ENCODE peak calls at places on chromosomes 13 and 19, in seven cellular contexts. Z, F, E, C, N, J and W are unnamed samples.

GRCh38 chr13:106052200-106052767 is 483.2 kb downstream of the EFNB2 start:
- DNase-seq in C (peak), N (peak), Z (no peak), F (no peak), J (no peak), E (no peak), W (no peak)

GRCh38 chr13:94674609-94675348 is 37.6 kb downstream of the SOX21 start:
- DNase-seq in J (peak), N (peak), F (peak), C (peak), Z (peak), E (no peak), W (peak)

GRCh38 chr13:50989476-50989875 is 79.9 kb downstream of the RNASEH2B start:
- DNase-seq in E (no peak), N (no peak), F (no peak), Z (peak), C (peak), J (peak), W (no peak)

GRCh38 chr19:27833031-27833430 is 1379.9 kb downstream of the UQCRFS1 start:
- DNase-seq in C (no peak), J (no peak), E (no peak), F (no peak), Z (no peak), N (no peak), W (no peak)

GRCh38 chr13:44051923-44052322 is 172.2 kb downstream of the LACC1 start:
- DNase-seq in Z (peak), E (no peak), J (no peak), F (no peak), C (peak), N (peak), W (peak)

GRCh38 chr13:71240906-71241305 is 626.1 kb downstream of the DACH1 start:
- DNase-seq in C (peak), J (no peak), E (no peak), Z (peak), N (no peak), F (no peak), W (no peak)

GRCh38 chr19:45142016-45142727 is 18.6 kb downstream of the NKPD1 start:
- DNase-seq in E (no peak), C (no peak), F (no peak), Z (no peak), N (no peak), J (no peak), W (no peak)

GRCh38 chr19:18612772-18613588 is at the start of gene TMEM59L:
- DNase-seq in J (no peak), E (no peak), Z (no peak), C (no peak), F (no peak), N (no peak), W (no peak)

GRCh38 chr19:45498411-45499195 is at the start of gene PPM1N:
- DNase-seq in C (peak), J (peak), Z (peak), E (no peak), N (peak), F (no peak), W (no peak)

GRCh38 chr19:33047422-33047821 is 17.3 kb downstream of the RHPN2 start:
- DNase-seq in N (no peak), E (peak), F (no peak), C (no peak), Z (peak), J (peak), W (peak)

GRCh38 chr19:1407662-1408299 is 395 bp downstream of the DAZAP1 start:
- DNase-seq in E (no peak), F (no peak), N (no peak), C (no peak), Z (no peak), J (no peak), W (peak)

GRCh38 chr19:51702754-51703654 is 9.9 kb downstream of the SPACA6 start:
- DNase-seq in N (no peak), F (no peak), E (peak), Z (peak), C (peak), J (peak), W (peak)

GRCh38 chr13:48448285-48448962 is 35.5 kb upstream of the LPAR6 start:
- DNase-seq in N (no peak), Z (no peak), F (no peak), C (no peak), J (no peak), E (no peak), W (no peak)

GRCh38 chr13:79973533-79973963 is 367.4 kb downstream of the SPRY2 start:
- DNase-seq in N (no peak), F (no peak), Z (peak), E (no peak), J (no peak), C (no peak), W (no peak)

GRCh38 chr13:90719452-90719851 is 628.0 kb upstream of the MIR17HG start:
- DNase-seq in C (peak), Z (no peak), E (no peak), F (no peak), N (no peak), J (no peak), W (no peak)

GRCh38 chr19:35077411-35078223 is 36.1 kb downstream of the HPN start:
- DNase-seq in Z (peak), F (no peak), N (no peak), E (no peak), J (no peak), C (no peak), W (no peak)

GRCh38 chr13:45289936-45290563 is 50.9 kb downstream of the TPT1 start:
- DNase-seq in J (no peak), F (no peak), Z (no peak), C (no peak), N (no peak), E (no peak), W (no peak)

GRCh38 chr13:48493076-48493765 is 39.7 kb downstream of the RCBTB2 start:
- DNase-seq in F (no peak), Z (no peak), C (peak), E (no peak), J (no peak), N (no peak), W (no peak)

GRCh38 chr19:39832341-39833083 is 1.4 kb downstream of the DYRK1B start:
- DNase-seq in F (no peak), Z (no peak), N (no peak), E (no peak), C (peak), J (no peak), W (no peak)

GRCh38 chr13:64482373-64482772 is 2747.8 kb downstream of the PCDH9 start:
- DNase-seq in N (no peak), Z (no peak), F (no peak), J (no peak), E (no peak), C (no peak), W (no peak)

GRCh38 chr19:13831560-13832056 is 36.4 kb downstream of the ZSWIM4 start:
- DNase-seq in Z (no peak), J (no peak), F (no peak), N (no peak), C (peak), E (no peak), W (peak)

GRCh38 chr19:799076-799881 is 2.0 kb downstream of the PTBP1 start:
- DNase-seq in Z (peak), C (peak), N (peak), E (no peak), F (peak), J (peak), W (peak)

GRCh38 chr13:32587774-32588165 is 1.5 kb downstream of the PDS5B start:
- DNase-seq in N (peak), J (no peak), Z (no peak), C (peak), F (no peak), E (no peak), W (no peak)

GRCh38 chr19:19451429-19452240 is 46.2 kb downstream of the GATAD2A start:
- DNase-seq in F (no peak), C (no peak), Z (no peak), E (no peak), N (no peak), J (no peak), W (no peak)

GRCh38 chr19:54517483-54517882 is 14.9 kb downstream of the LAIR2 start:
- DNase-seq in F (peak), E (no peak), N (peak), J (peak), C (peak), Z (peak), W (peak)

GRCh38 chr19:4369109-4369887 is 25.9 kb downstream of the MPND start:
- DNase-seq in N (no peak), Z (peak), F (no peak), E (no peak), C (no peak), J (peak), W (no peak)

GRCh38 chr13:108594153-108594552 is 35.3 kb upstream of the MYO16 start:
- DNase-seq in N (no peak), J (no peak), C (no peak), E (no peak), Z (peak), F (no peak), W (peak)

GRCh38 chr19:41134616-41135015 is 20.4 kb downstream of the CYP2F1 start:
- DNase-seq in J (no peak), Z (no peak), C (no peak), E (no peak), F (no peak), N (no peak), W (no peak)

GRCh38 chr19:3606690-3607289 is at the start of gene TBXA2R:
- DNase-seq in Z (peak), N (peak), C (peak), E (no peak), J (peak), F (no peak), W (peak)

GRCh38 chr13:31797154-31797775 is 57.9 kb downstream of the RXFP2 start:
- DNase-seq in N (peak), F (peak), J (no peak), Z (peak), E (no peak), C (peak), W (no peak)

GRCh38 chr19:48613024-48613851 is 1.6 kb downstream of the FAM83E start:
- DNase-seq in N (no peak), F (no peak), Z (no peak), E (no peak), J (peak), C (no peak), W (no peak)

GRCh38 chr19:36378625-36379509 is at the start of gene ZFP14:
- DNase-seq in J (peak), C (peak), Z (peak), N (peak), E (peak), F (peak), W (peak)

GRCh38 chr13:39893808-39894207 is 238.3 kb downstream of the COG6 start:
- DNase-seq in C (no peak), N (no peak), E (no peak), J (no peak), F (no peak), Z (no peak), W (no peak)

GRCh38 chr13:27961227-27962085 is 7.7 kb downstream of the CDX2 start:
- DNase-seq in E (no peak), C (no peak), N (no peak), Z (peak), J (peak), F (no peak), W (no peak)

DNA sequence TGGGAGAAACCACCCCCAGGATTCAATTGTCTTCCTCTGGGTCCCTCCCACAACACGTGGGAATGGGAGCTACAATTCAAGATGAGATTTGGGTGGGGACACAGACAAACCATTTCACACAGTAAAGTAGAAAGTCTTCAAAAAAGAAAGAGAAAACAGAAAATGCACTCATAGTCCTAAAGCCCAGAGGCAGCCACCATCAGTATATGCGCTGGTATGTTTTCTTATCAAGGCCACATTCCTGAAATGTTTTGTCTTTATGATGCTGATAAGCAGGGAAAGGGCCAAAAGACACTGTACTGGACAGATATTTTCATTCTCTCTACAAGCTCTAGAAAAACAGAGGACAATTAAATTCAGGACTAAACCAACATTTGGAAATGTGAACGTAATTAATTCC is 375.8 kb upstream of the TSHZ3 start:
- DNase-seq in Z (peak), N (no peak), F (no peak), C (no peak), E (no peak), J (peak), W (peak)
- H3K4ac ChIP-seq in Z (no peak), N (no peak), F (no peak), C (no peak), E (no peak), J (no peak), W (no peak)

GRCh38 chr19:49639401-49640112 is 386 bp downstream of the RRAS start:
- DNase-seq in N (no peak), E (no peak), Z (no peak), C (peak), F (peak), J (no peak), W (no peak)
- H3K9ac ChIP-seq in N (peak), E (no peak), Z (peak), C (peak), F (no peak), J (no peak), W (peak)

GRCh38 chr13:41029629-41030028 is 10.5 kb upstream of the ELF1 start:
- DNase-seq in N (no peak), Z (peak), F (no peak), E (no peak), C (no peak), J (peak), W (no peak)
- H4K8ac ChIP-seq in N (no peak), Z (no peak), F (no peak), E (no peak), C (no peak), J (no peak), W (no peak)

GRCh38 chr19:7979559-7979958 is 25.9 kb downstream of the ELAVL1 start:
- DNase-seq in J (no peak), Z (no peak), E (no peak), C (no peak), F (no peak), N (no peak), W (no peak)

GRCh38 chr19:7977723-7978040 is 27.8 kb downstream of the ELAVL1 start:
- DNase-seq in J (no peak), C (no peak), Z (no peak), N (no peak), F (no peak), E (no peak), W (no peak)

GRCh38 chr19:7977021-7977722 is 28.3 kb downstream of the ELAVL1 start:
- DNase-seq in N (no peak), E (no peak), J (no peak), F (no peak), Z (no peak), C (no peak), W (no peak)

GRCh38 chr19:7979011-7979410 is 26.4 kb downstream of the ELAVL1 start:
- DNase-seq in F (no peak), N (no peak), C (no peak), Z (no peak), E (no peak), J (no peak), W (no peak)

DNA sequence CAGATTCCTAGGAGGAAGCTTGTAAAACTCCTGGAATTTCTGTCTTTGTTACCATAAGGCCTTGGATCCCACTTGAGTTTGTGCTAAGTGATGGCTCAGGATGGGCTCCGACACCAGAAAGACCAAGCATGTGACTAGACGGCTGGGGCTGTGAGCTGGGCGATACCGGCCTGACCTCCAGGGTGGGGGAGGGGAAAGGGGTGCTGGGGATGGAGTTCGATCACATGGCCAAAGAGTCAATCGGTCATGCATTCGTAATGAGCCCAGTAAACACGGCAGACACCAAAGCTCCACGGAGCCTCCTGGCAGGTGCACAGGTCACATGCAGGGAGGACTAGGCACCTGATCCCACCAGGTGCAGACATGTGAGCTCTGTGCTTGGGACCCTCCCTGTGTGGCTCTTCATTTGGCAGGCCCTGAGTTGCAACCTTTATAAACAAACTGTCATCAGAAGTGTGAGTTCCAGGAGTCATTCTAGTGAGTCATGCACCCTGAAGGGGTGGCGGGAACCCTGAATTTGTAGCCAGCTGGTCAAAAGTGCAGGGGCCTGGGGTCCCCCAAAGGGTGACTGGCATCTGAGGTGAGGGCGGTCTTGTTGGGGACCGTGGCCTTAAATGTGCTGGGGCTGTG is 27.1 kb downstream of the ELAVL1 start:
- DNase-seq in J (no peak), Z (no peak), N (peak), E (no peak), F (no peak), C (no peak), W (no peak)
- H3K4ac ChIP-seq in J (no peak), Z (no peak), N (no peak), E (no peak), F (no peak), C (no peak), W (no peak)

DNA sequence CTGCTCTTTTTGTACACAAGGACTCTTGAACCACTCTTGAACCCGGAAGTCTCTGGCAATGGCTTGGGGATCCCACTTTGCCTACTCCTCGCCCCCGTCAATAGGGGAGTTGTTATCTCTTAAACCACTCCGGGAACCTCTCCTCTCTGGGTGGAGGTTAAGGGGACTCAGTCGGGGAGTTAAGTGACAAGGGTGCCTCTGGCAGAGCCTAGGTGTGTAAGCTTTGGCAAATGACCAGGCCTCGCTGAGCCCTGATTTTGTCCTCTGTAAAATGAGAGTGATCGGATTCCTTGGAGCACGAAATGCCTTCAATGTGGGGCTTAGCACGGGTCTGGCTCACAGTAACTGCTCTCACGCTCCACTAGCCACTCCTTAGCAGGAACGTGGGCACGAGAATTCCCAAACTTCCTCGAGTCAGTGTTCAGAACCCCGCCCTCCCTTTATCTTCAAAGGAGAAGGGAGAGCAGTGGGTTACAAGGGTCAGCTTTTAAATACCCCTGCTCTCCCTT is 193.3 kb downstream of the KATNAL1 start:
- DNase-seq in C (no peak), N (no peak), E (no peak), F (no peak), Z (peak), J (peak), W (peak)
- H3K9ac ChIP-seq in C (peak), N (no peak), E (no peak), F (no peak), Z (peak), J (no peak), W (no peak)

GRCh38 chr13:26934096-26934495 is 173.5 kb upstream of the GPR12 start:
- DNase-seq in J (no peak), Z (no peak), E (no peak), N (no peak), C (no peak), F (no peak), W (no peak)
- H4K8ac ChIP-seq in J (no peak), Z (no peak), E (no peak), N (no peak), C (no peak), F (no peak), W (no peak)

GRCh38 chr13:110645750-110646149 is 30.4 kb downstream of the NAXD start:
- DNase-seq in Z (no peak), E (no peak), N (no peak), C (no peak), J (no peak), F (no peak), W (no peak)
- H3K4ac ChIP-seq in Z (no peak), E (no peak), N (no peak), C (no peak), J (no peak), F (no peak), W (no peak)

GRCh38 chr13:111281751-111282311 is 38.6 kb upstream of the TEX29 start:
- DNase-seq in Z (no peak), J (no peak), C (peak), F (no peak), E (no peak), N (peak), W (peak)

GRCh38 chr13:111279253-111279652 is 41.2 kb upstream of the TEX29 start:
- DNase-seq in N (no peak), C (no peak), F (no peak), E (no peak), Z (no peak), J (no peak), W (no peak)

GRCh38 chr13:111282425-111282824 is 38.0 kb upstream of the TEX29 start:
- DNase-seq in E (no peak), C (no peak), J (no peak), Z (no peak), N (no peak), F (no peak), W (no peak)

GRCh38 chr13:111280226-111280625 is 40.2 kb upstream of the TEX29 start:
- DNase-seq in Z (no peak), E (no peak), N (no peak), J (no peak), C (no peak), F (no peak), W (no peak)

GRCh38 chr13:111280666-111281577 is 39.5 kb upstream of the TEX29 start:
- DNase-seq in J (no peak), Z (no peak), F (no peak), N (peak), C (peak), E (no peak), W (no peak)
- H3K9ac ChIP-seq in J (no peak), Z (no peak), F (no peak), N (no peak), C (peak), E (no peak), W (no peak)

DNA sequence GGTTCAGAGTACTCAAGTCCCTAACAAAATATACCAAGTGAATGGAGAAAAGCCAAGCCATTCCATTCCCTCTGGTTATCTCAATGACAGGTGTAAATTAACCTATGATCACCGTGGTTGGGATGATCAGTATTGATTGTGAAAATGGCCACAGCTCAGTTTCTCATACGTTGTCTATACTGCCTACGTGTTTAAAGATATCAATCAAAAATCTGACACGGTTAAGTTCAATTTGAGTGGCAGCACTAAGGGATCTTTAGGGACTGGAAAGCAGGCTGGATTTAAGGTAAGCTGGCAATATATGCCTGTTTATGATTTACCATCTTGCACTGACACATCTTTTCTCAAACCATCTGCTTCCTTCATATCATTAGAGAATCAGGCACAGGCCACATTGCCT is 907.9 kb downstream of the PCDH9 start:
- DNase-seq in J (no peak), N (no peak), C (no peak), F (no peak), E (no peak), Z (no peak), W (no peak)
- H4K8ac ChIP-seq in J (no peak), N (no peak), C (no peak), F (no peak), E (no peak), Z (no peak), W (no peak)